ENCODE peak calls at places on chromosome X, in five cellular contexts. O is HEK293T, X is mammary epithelial cell, A is GM03348, I is cerebellar cortex. K is an unnamed sample.

GRCh38 chrX:104370089-104370488 is 115.4 kb upstream of the ESX1 start:
- DNase-seq in A (no peak), X (peak), O (peak), I (peak), K (peak)

GRCh38 chrX:103343105-103343504 is 13.1 kb downstream of the TCEAL7 start:
- DNase-seq in I (peak), A (peak), O (peak), X (peak), K (peak)

GRCh38 chrX:131397891-131398290 is 108.8 kb upstream of the IGSF1 start:
- DNase-seq in X (no peak), A (no peak), I (no peak), O (no peak), K (no peak)

GRCh38 chrX:54208531-54208930 is 25.5 kb upstream of the FAM120C start:
- DNase-seq in I (no peak), A (peak), X (peak), O (no peak), K (no peak)

GRCh38 chrX:40100537-40101429 is 3.0 kb upstream of the BCOR start:
- DNase-seq in X (no peak), O (no peak), I (no peak), A (no peak), K (no peak)

GRCh38 chrX:111123125-111123524 is 27.1 kb downstream of the PAK3 start:
- DNase-seq in X (no peak), O (no peak), A (no peak), I (no peak), K (no peak)

GRCh38 chrX:111020283-111020682 is 75.7 kb upstream of the PAK3 start:
- DNase-seq in I (no peak), X (no peak), A (no peak), O (no peak), K (no peak)

GRCh38 chrX:16963216-16963615 is 16.8 kb downstream of the REPS2 start:
- DNase-seq in A (no peak), O (no peak), I (no peak), X (peak), K (no peak)

GRCh38 chrX:153649178-153649914 is 2.3 kb downstream of the DUSP9 start:
- DNase-seq in I (peak), O (peak), X (no peak), A (peak), K (no peak)

GRCh38 chrX:134173541-134174272 is 63.3 kb upstream of the CCDC160 start:
- DNase-seq in X (no peak), O (no peak), A (no peak), I (peak), K (no peak)

GRCh38 chrX:132749406-132749805 is 209.0 kb downstream of the HS6ST2 start:
- DNase-seq in I (no peak), A (no peak), O (no peak), X (no peak), K (no peak)

GRCh38 chrX:20373063-20373462 is 106.4 kb upstream of the RPS6KA3 start:
- DNase-seq in O (no peak), X (no peak), A (no peak), I (no peak), K (no peak)

GRCh38 chrX:132412208-132412607 is 76.6 kb downstream of the MBNL3 start:
- DNase-seq in A (no peak), I (no peak), X (no peak), O (no peak), K (no peak)

GRCh38 chrX:1416965-1417760 is 25.2 kb upstream of the SLC25A6 start:
- DNase-seq in O (no peak), A (no peak), X (no peak), I (no peak), K (no peak)

GRCh38 chrX:20951016-20951795 is 423.0 kb upstream of the CNKSR2 start:
- DNase-seq in O (no peak), I (no peak), X (peak), A (no peak), K (no peak)

GRCh38 chrX:98141466-98141865 is 1257.8 kb downstream of the RPA4 start:
- DNase-seq in A (no peak), X (no peak), O (no peak), I (no peak), K (no peak)

K was measured in Ammon's horn.